ENCODE peak calls at places on chromosomes 5 and 9, in four cellular contexts. S is AG04449, E is GM20000, D is OCI-LY7. G is an unnamed sample.

GRCh38 chr5:20618353-20618752 is 630.4 kb upstream of the CDH18 start:
- DNase-seq in S (no peak), E (no peak), D (no peak), G (no peak)

GRCh38 chr9:72362680-72363139 is 2.3 kb downstream of the ZFAND5 start:
- DNase-seq in S (no peak), E (peak; percentile 69), D (peak; percentile 63), G (peak; percentile 74)

GRCh38 chr5:101390317-101390908 is 487.3 kb upstream of the ST8SIA4 start:
- DNase-seq in S (no peak), E (peak; percentile 2), D (peak; percentile 38), G (peak; percentile 23)

GRCh38 chr5:31701642-31702041 is 62.7 kb downstream of the PDZD2 start:
- DNase-seq in S (no peak), E (no peak), D (no peak), G (no peak)

GRCh38 chr5:142726188-142726731 is 40.4 kb upstream of the FGF1 start:
- DNase-seq in S (peak; percentile 73), E (no peak), D (no peak), G (no peak)

GRCh38 chr9:79301549-79301948 is 270.2 kb upstream of the TLE4 start:
- DNase-seq in S (no peak), E (no peak), D (no peak), G (no peak)

GRCh38 chr5:14365831-14366435 is 215.7 kb upstream of the OTULINL start:
- DNase-seq in S (no peak), E (no peak), D (no peak), G (no peak)

GRCh38 chr5:168721354-168721753 is 142.2 kb upstream of the PANK3 start:
- DNase-seq in S (no peak), E (no peak), D (no peak), G (no peak)

GRCh38 chr9:121744002-121744686 is 92.7 kb downstream of the DAB2IP start:
- DNase-seq in S (no peak), E (peak; percentile 75), D (peak; percentile 89), G (peak; percentile 80)

GRCh38 chr5:1347571-1347970 is 2.7 kb upstream of the CLPTM1L start:
- DNase-seq in S (no peak), E (no peak), D (no peak), G (no peak)

DNA sequence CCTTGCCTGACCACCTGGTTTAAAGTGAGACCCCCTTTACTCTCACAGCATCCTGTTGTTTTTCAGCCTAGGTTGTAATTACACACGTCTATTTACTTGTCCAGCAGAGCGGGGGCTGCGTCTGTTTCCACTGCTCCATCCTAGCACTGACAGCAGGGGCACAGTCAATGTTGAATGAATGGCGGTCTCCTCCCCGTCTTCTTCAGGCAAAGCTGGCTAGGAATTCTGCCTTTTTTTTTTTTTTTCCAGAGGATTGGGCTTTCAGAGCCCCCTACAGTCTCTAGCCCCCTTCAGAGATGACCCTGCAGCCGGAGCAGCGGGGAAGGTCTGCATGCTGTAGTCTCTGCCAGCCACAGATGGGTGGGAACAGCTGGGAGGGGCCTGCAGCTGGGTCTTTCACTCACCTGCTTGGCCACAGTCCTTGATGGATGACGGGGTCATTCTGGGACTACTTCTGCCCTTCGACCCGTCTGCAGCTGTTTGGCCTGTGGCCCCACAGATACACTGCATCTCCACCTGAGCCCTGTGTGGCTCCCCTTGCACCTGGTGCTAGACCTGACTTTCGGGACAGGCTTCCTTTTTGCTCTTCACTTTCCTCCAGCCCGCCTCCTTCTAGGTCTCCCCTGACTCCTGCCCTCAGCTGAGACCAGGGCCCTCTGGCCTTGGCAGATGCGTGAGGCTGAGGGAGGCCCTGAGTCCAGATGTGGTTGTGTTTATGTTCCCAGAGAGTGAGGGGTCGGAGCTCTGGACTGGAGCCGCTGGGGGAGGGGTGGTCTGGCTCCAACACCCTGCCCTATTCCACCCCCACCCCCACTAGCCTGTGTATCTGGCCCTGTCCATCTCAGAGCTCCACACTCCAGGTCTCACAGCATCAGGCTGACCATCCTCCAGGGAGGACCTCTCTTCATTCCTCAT is 8.0 kb downstream of the PITX1 start:
- DNase-seq in S (no peak), E (no peak), D (peak; percentile 43), G (no peak)
- TF ChIP-seq CTCF in S (no peak), E (no peak), D (no peak), G (no peak)

DNA sequence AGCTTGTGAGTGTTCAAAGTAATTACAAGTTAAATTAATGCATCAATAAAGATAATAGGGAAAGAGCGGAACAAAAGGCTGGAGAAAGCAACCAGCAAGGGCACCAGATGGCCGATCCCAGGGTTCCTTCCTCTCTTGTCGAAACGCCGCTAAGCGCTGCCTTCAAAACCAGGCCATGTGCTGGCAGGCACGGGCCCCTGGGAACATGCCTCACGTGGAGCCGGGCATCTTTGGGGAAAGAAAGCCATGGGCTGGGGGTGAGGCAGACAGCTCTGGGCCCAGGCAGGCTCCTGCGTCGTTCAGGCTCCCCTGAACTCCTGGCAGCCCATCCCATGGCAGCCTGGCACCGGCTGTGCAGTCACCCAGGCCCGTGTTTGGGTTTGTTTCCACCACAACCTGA is 110.3 kb upstream of the SARDH start:
- DNase-seq in S (no peak), E (no peak), D (no peak), G (no peak)
- TF ChIP-seq CTCF in S (no peak), E (no peak), D (no peak), G (no peak)

DNA sequence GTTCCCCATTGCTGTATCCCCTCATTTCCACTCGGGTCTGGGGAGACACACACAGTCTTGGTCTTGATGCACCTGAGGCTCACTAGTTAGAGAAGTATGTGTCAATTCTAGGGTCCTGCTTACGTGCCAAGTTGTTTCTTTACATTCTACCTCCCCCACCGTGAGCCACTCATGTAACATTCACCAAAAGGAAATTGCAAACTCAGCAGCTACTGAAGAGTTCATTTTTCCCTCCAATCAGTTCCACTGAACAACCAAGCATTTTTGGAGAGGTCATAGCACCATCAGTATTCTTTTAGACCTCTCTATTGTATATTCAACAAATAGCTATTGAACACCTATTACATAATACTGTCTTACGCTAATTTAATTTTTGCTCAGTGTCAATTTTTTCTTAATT is 281.1 kb downstream of the SH3GL2 start:
- DNase-seq in S (no peak), E (no peak), D (no peak), G (no peak)
- TF ChIP-seq CTCF in S (no peak), E (no peak), D (no peak), G (no peak)

GRCh38 chr9:6584881-6585597 is 60.5 kb downstream of the GLDC start:
- DNase-seq in S (no peak), E (peak; percentile 35), D (peak; percentile 65), G (no peak)
- TF ChIP-seq CTCF in S (no peak), E (peak; percentile 44), D (peak; percentile 85), G (peak; percentile 35)

DNA sequence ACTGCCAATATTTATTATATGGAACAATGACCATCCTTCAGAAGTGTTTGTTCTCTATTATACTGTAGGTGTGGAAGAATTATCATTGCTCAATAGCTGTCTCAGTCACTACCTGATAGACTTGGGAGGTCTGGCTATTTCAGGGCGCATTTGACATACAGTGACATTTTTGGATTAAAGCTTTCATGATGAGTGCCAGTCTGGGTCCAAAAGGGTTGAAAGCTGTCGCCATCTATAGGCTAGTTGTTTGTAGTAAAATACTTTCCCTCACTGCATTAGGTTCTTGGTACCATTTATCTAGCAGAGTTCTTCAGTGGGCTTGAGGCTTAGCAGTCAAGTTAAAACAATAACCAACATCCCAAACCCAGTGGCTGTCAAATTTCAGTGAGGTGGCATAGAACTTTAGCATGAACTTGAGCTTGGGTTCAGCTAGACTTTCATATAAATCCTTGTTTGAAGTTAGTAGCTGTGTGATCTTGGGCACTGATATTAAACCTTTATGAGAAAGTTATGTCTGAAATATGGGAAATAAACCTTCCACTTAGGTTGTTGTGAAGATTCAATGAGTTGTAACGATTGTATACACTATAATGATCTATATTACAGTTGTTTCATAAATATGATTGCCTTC is 110.5 kb upstream of the CDKN2B start:
- DNase-seq in S (no peak), E (no peak), D (peak; percentile 38), G (no peak)
- TF ChIP-seq CTCF in S (peak; percentile 51), E (peak; percentile 43), D (peak; percentile 75), G (peak; percentile 51)